ENCODE peak calls at places on chromosome 12, in seven cellular contexts. L is activated CD4-positive, alpha-beta memory T cell treated with anti-CD3 and anti-CD28 coated beads for 36 hours; F is heart right ventricle; Z is upper lobe of left lung; R is stimulated activated CD8-positive, alpha-beta memory T cell treated with anti-CD3 and anti-CD28 coated beads, Interleukin-15, amount 100 ng/mL, for 24 hours; G is activated CD4-positive, alpha-beta T cell treated with anti-CD3 and anti-CD28 coated beads for 24 hours; M is Ammon's horn. I is an unnamed sample.

GRCh38 chr12:91582799-91583198 is 400.2 kb upstream of the DCN start:
- DNase-seq in R (no peak), M (no peak), L (no peak), Z (no peak), F (no peak), G (no peak), I (no peak)

GRCh38 chr12:67811437-67812361 is 163.2 kb downstream of the DYRK2 start:
- DNase-seq in R (no peak), G (no peak), M (no peak), F (no peak), Z (no peak), L (no peak), I (no peak)

GRCh38 chr12:129080821-129081220 is 227.5 kb downstream of the GLT1D1 start:
- DNase-seq in L (no peak), F (no peak), Z (no peak), G (no peak), M (no peak), R (no peak), I (no peak)

GRCh38 chr12:203462-204260 is 10.3 kb downstream of the SLC6A12 start:
- DNase-seq in L (no peak), R (no peak), G (no peak), Z (peak), F (no peak), M (peak), I (no peak)

GRCh38 chr12:124512667-124513296 is 54.6 kb downstream of the NCOR2 start:
- DNase-seq in Z (peak), F (peak), R (no peak), L (no peak), M (peak), G (no peak), I (peak)

GRCh38 chr12:91001306-91001705 is 3.5 kb downstream of the EPYC start:
- DNase-seq in M (no peak), G (no peak), F (no peak), Z (no peak), L (no peak), R (no peak), I (no peak)

GRCh38 chr12:42144174-42144423 is 575 bp downstream of the GXYLT1 start:
- DNase-seq in Z (peak), L (no peak), F (no peak), M (no peak), G (no peak), R (peak), I (no peak)

GRCh38 chr12:49277466-49277865 is 12.6 kb downstream of the TUBA1C start:
- DNase-seq in F (no peak), M (no peak), L (no peak), R (no peak), G (no peak), Z (no peak), I (no peak)

GRCh38 chr12:112413846-112414625 is 4.6 kb upstream of the RPL6 start:
- DNase-seq in M (no peak), R (no peak), F (no peak), L (no peak), G (no peak), Z (no peak), I (no peak)

GRCh38 chr12:48446372-48446771 is 26.0 kb upstream of the ANP32D start:
- DNase-seq in L (no peak), Z (no peak), M (no peak), F (no peak), R (no peak), G (no peak), I (no peak)

GRCh38 chr12:113299619-113300237 is 35.2 kb downstream of the SLC8B1 start:
- DNase-seq in G (no peak), R (no peak), M (peak), Z (peak), L (no peak), F (peak), I (no peak)

GRCh38 chr12:80580254-80580653 is 127.2 kb upstream of the MYF6 start:
- DNase-seq in M (no peak), Z (no peak), F (no peak), R (no peak), L (no peak), G (no peak), I (no peak)

GRCh38 chr12:4014858-4015224 is 141.6 kb upstream of the PARP11 start:
- DNase-seq in R (no peak), F (no peak), L (no peak), Z (no peak), G (no peak), M (no peak), I (no peak)

GRCh38 chr12:51924551-51925399 is 17.5 kb downstream of the ACVRL1 start:
- DNase-seq in Z (no peak), L (no peak), G (no peak), F (no peak), R (no peak), M (no peak), I (no peak)

GRCh38 chr12:67388331-67389163 is 119.4 kb downstream of the CAND1 start:
- DNase-seq in L (no peak), Z (no peak), M (no peak), R (no peak), F (no peak), G (no peak), I (no peak)

GRCh38 chr12:86719381-86719780 is 463.2 kb upstream of the MGAT4C start:
- DNase-seq in G (no peak), L (no peak), R (no peak), F (no peak), Z (no peak), M (no peak), I (no peak)

GRCh38 chr12:53968214-53969127 is 4.5 kb upstream of the HOXC11 start:
- DNase-seq in G (no peak), F (no peak), Z (no peak), M (no peak), R (no peak), L (no peak), I (no peak)

GRCh38 chr12:46377678-46378077 is 5.1 kb upstream of the SLC38A2 start:
- DNase-seq in L (peak), R (no peak), F (no peak), Z (no peak), M (no peak), G (no peak), I (no peak)

GRCh38 chr12:49347307-49348237 is 884 bp downstream of the DNAJC22 start:
- DNase-seq in F (peak), R (peak), L (peak), M (peak), Z (peak), G (peak), I (no peak)

GRCh38 chr12:79834712-79835376 is 100.1 kb downstream of the PPP1R12A start:
- DNase-seq in R (no peak), Z (no peak), G (no peak), F (no peak), L (no peak), M (no peak), I (no peak)

I was measured in glomerular endothelial cell.